ENCODE peak calls at places on chromosomes 6 and 20, in ten cellular contexts. F is SK-N-SH, L is GM12878, G is neural progenitor cell, B is mesendoderm, K is Karpas-422, D is PC-3, E is mammary epithelial cell, V is fibroblast of lung, X is GM23248. C is an unnamed sample.

GRCh38 chr20:14406495-14406894 is 69.1 kb upstream of the FLRT3 start:
- DNase-seq in K (no peak), D (peak; percentile 94), F (no peak), B (peak; percentile 93), G (no peak), X (peak; percentile 43), E (peak; percentile 72), V (peak; percentile 56), L (no peak), C (no peak)

GRCh38 chr6:45424628-45424955 is 46.9 kb upstream of the SUPT3H start:
- DNase-seq in K (no peak), D (no peak), F (no peak), L (no peak), G (no peak), X (no peak), B (no peak), V (no peak), E (no peak), C (no peak)

GRCh38 chr6:33490621-33491020 is 36.2 kb downstream of the ZBTB9 start:
- DNase-seq in K (no peak), F (no peak), X (no peak), D (no peak), G (no peak), V (no peak), B (peak; percentile 34), L (no peak), E (no peak), C (peak; percentile 47)

GRCh38 chr6:33577106-33577535 is 3.0 kb downstream of the BAK1 start:
- DNase-seq in F (no peak), E (peak; percentile 27), B (no peak), X (no peak), K (no peak), V (no peak), G (no peak), D (peak; percentile 43), L (no peak), C (no peak)

GRCh38 chr6:5504078-5504477 is 242.8 kb downstream of the FARS2 start:
- DNase-seq in G (no peak), V (no peak), E (no peak), F (no peak), D (no peak), L (no peak), K (no peak), X (no peak), B (no peak), C (no peak)

GRCh38 chr20:31801511-31801910 is 17.6 kb upstream of the MYLK2 start:
- DNase-seq in B (no peak), K (peak; percentile 4), L (no peak), G (no peak), F (no peak), D (no peak), E (no peak), V (no peak), X (no peak), C (no peak)

GRCh38 chr6:47680056-47680455 is 18.3 kb upstream of the ADGRF4 start:
- DNase-seq in E (peak; percentile 51), B (no peak), L (no peak), F (no peak), K (no peak), X (no peak), V (no peak), D (no peak), G (no peak), C (no peak)

GRCh38 chr20:24986436-24987015 is 6.0 kb downstream of the APMAP start:
- DNase-seq in K (no peak), V (no peak), X (no peak), L (no peak), F (no peak), G (no peak), E (no peak), D (no peak), B (no peak), C (peak; percentile 14)

GRCh38 chr6:25312034-25312620 is 33.0 kb downstream of the CARMIL1 start:
- DNase-seq in G (no peak), L (no peak), B (no peak), V (peak; percentile 57), X (peak; percentile 71), D (peak; percentile 95), F (no peak), E (peak; percentile 37), K (no peak), C (no peak)

GRCh38 chr20:62739067-62739466 is 30.4 kb downstream of the NTSR1 start:
- DNase-seq in B (no peak), L (no peak), V (no peak), G (no peak), K (no peak), E (no peak), X (no peak), D (no peak), F (no peak), C (no peak)

GRCh38 chr20:40941023-40941655 is 87.5 kb upstream of the TOP1 start:
- DNase-seq in D (no peak), B (no peak), E (no peak), X (no peak), L (peak; percentile 31), V (no peak), K (peak; percentile 87), G (no peak), F (no peak), C (no peak)

GRCh38 chr6:158560787-158561246 is 926 bp downstream of the TMEM181 start:
- DNase-seq in D (peak; percentile 12), X (peak; percentile 76), V (peak; percentile 30), K (no peak), E (no peak), B (no peak), F (peak; percentile 58), G (peak; percentile 42), L (no peak), C (no peak)

GRCh38 chr6:13355969-13356368 is 27.6 kb upstream of the TBC1D7 start:
- DNase-seq in D (no peak), F (no peak), K (peak; percentile 94), V (peak; percentile 36), E (peak; percentile 84), X (no peak), B (no peak), G (no peak), L (peak; percentile 92), C (no peak)

GRCh38 chr20:19396466-19397081 is 184.1 kb downstream of the SLC24A3 start:
- DNase-seq in V (no peak), B (no peak), L (no peak), D (no peak), X (no peak), G (no peak), K (no peak), F (no peak), E (no peak), C (no peak)

DNA sequence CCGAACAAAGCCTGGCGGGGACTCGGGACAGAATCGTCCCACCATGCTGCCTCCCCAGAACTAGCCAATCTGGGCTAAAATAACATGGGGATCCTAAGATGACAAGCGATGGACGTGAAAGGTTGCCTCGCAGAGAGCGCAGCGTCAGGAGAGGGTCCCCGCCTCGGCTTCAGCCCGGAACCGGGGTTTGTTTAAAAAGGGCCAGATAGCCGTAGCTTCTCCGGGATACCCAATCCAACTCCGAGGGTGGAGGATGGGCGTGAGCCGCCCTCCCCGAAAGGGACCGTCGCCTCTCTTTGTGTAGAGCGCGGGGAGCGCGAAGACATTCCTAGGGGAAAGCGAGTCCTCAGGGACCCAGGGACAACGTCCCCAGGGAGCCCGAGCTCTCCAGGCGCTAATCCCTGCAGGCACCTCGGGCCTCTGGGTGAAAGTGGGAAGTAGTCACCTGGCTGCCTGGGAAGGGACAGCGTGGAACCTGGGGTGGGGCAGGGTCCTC is 640 bp downstream of the CD24 start:
- DNase-seq in B (peak; percentile 67), K (peak; percentile 76), G (peak; percentile 80), F (no peak), L (no peak), E (peak; percentile 36), D (peak; percentile 30), X (peak; percentile 4), V (peak; percentile 19), C (no peak)
- H3K27ac ChIP-seq in B (peak overlapping the region; percentile 19), K (peak overlapping the region; percentile 94), G (peak overlapping the region; percentile 83), F (no peak overlapping the region), L (no peak overlapping the region), E (peak overlapping the region; percentile 84), D (peak overlapping the region; percentile 11), X (no peak overlapping the region), V (no peak overlapping the region), C (peak overlapping the region; percentile 4)

GRCh38 chr6:88653936-88654335 is 309.5 kb downstream of the RNGTT start:
- DNase-seq in D (no peak), L (no peak), B (no peak), X (no peak), G (no peak), V (no peak), E (no peak), F (no peak), K (no peak), C (no peak)
- H3K4me2 ChIP-seq in D (no peak overlapping the region), L (no peak overlapping the region), B (no peak overlapping the region), X (no peak overlapping the region), G (no peak overlapping the region), V (no peak overlapping the region), E (no peak overlapping the region), F (no peak overlapping the region), K (no peak overlapping the region), C (no peak overlapping the region)

GRCh38 chr20:6008254-6008653 is 45.6 kb downstream of the LRRN4 start:
- DNase-seq in D (peak; percentile 92), V (peak; percentile 90), F (no peak), G (peak; percentile 16), X (peak; percentile 98), E (peak; percentile 96), B (no peak), L (no peak), K (no peak), C (no peak)
- H3K9ac ChIP-seq in D (peak overlapping the region; percentile 1), V (no peak overlapping the region), F (no peak overlapping the region), G (no peak overlapping the region), X (peak overlapping the region; percentile 92), E (no peak overlapping the region), B (peak overlapping the region; percentile 7), L (peak overlapping the region; percentile 50), K (peak overlapping the region; percentile 88), C (no peak overlapping the region)

GRCh38 chr6:6801635-6802218 is 213.2 kb downstream of the LY86 start:
- DNase-seq in B (no peak), F (no peak), E (no peak), D (no peak), X (no peak), K (no peak), L (no peak), V (no peak), G (no peak), C (no peak)

GRCh38 chr6:6804843-6805680 is 216.5 kb downstream of the LY86 start:
- DNase-seq in D (no peak), V (no peak), X (no peak), L (no peak), G (no peak), K (no peak), B (no peak), F (no peak), E (no peak), C (no peak)

GRCh38 chr6:6798430-6798829 is 209.9 kb downstream of the LY86 start:
- DNase-seq in B (no peak), G (no peak), L (no peak), X (no peak), E (no peak), D (no peak), V (no peak), F (no peak), K (no peak), C (no peak)

GRCh38 chr6:6803180-6803978 is 214.9 kb downstream of the LY86 start:
- DNase-seq in E (peak; percentile 100), L (no peak), G (no peak), D (peak; percentile 97), V (no peak), F (no peak), K (peak; percentile 60), B (no peak), X (no peak), C (no peak)

DNA sequence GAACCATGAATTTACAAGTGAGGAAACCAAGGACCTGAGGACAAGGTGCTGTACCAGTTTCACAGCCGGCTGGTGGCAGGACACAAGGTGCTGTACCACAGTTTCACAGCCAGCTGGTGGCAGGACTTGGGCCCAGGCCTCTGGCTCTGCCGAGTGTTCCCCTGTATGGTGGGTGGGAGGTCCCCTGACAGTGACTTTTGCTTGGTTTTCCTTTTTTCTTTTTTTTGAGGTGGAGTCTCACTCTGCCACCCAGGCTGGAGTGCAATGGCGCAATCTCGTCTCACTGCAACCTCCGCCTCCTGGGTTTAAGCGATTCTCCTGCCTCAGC is 212.4 kb downstream of the LY86 start:
- DNase-seq in L (no peak), F (no peak), V (no peak), K (no peak), E (no peak), B (no peak), G (no peak), D (no peak), X (no peak), C (no peak)
- H3K27ac ChIP-seq in L (peak overlapping the region; percentile 88), F (no peak overlapping the region), V (no peak overlapping the region), K (no peak overlapping the region), E (no peak overlapping the region), B (no peak overlapping the region), G (no peak overlapping the region), D (peak overlapping the region; percentile 13), X (no peak overlapping the region), C (no peak overlapping the region)

C was measured in H9.